ENCODE peak calls at places on chromosomes 2 and 18, in eight cellular contexts. T, V, M, O, A, K, Y and R are unnamed samples.
A peak's percentile ranks its signal among the peaks of the same experiment; 100 is the strongest.

GRCh38 chr2:191499874-191500565 is 177.9 kb upstream of the NABP1 start:
- DNase-seq in T (no peak), V (peak; percentile 74), M (no peak), O (no peak), A (no peak), K (no peak), Y (no peak), R (no peak)

GRCh38 chr2:141200191-141200590 is 930.6 kb downstream of the LRP1B start:
- DNase-seq in T (no peak), V (peak; percentile 79), M (no peak), O (no peak), A (no peak), K (no peak), Y (no peak), R (no peak)

GRCh38 chr2:38106420-38107182 is 30.6 kb upstream of the CYP1B1 start:
- DNase-seq in T (no peak), V (peak; percentile 82), M (peak; percentile 53), O (no peak), A (no peak), K (no peak), Y (peak; percentile 36), R (no peak)

GRCh38 chr2:42793314-42794270 is 1.2 kb upstream of the HAAO start:
- DNase-seq in T (no peak), V (no peak), M (no peak), O (no peak), A (peak; percentile 52), K (peak; percentile 81), Y (no peak), R (no peak)

GRCh38 chr2:199660167-199660566 is 190.8 kb downstream of the FTCDNL1 start:
- DNase-seq in T (no peak), V (no peak), M (no peak), O (no peak), A (no peak), K (no peak), Y (no peak), R (no peak)

GRCh38 chr2:231384970-231385369 is 10.5 kb upstream of the B3GNT7 start:
- DNase-seq in T (no peak), V (no peak), M (no peak), O (no peak), A (no peak), K (no peak), Y (no peak), R (no peak)

GRCh38 chr18:59143441-59143840 is 3.8 kb downstream of the SEC11C start:
- DNase-seq in T (no peak), V (peak; percentile 10), M (no peak), O (peak; percentile 52), A (peak; percentile 60), K (no peak), Y (no peak), R (no peak)

GRCh38 chr2:236866542-236867340 is 218.9 kb upstream of the COPS8 start:
- DNase-seq in T (no peak), V (no peak), M (no peak), O (no peak), A (no peak), K (peak; percentile 70), Y (no peak), R (no peak)

GRCh38 chr2:27653397-27653796 is 10.0 kb downstream of the SUPT7L start:
- DNase-seq in T (no peak), V (peak; percentile 47), M (peak; percentile 86), O (no peak), A (no peak), K (no peak), Y (no peak), R (no peak)

GRCh38 chr2:23924589-23925359 is 2.1 kb downstream of the ATAD2B start:
- DNase-seq in T (no peak), V (no peak), M (no peak), O (no peak), A (no peak), K (no peak), Y (no peak), R (no peak)

GRCh38 chr2:218347172-218347571 is 9.5 kb upstream of the CATIP start:
- DNase-seq in T (no peak), V (no peak), M (no peak), O (no peak), A (no peak), K (no peak), Y (no peak), R (no peak)

GRCh38 chr2:24077535-24077877 is 1.4 kb upstream of the SF3B6 start:
- DNase-seq in T (no peak), V (peak; percentile 7), M (no peak), O (no peak), A (no peak), K (no peak), Y (no peak), R (no peak)

GRCh38 chr2:170214309-170214902 is 36.5 kb downstream of the MYO3B start:
- DNase-seq in T (no peak), V (no peak), M (no peak), O (no peak), A (no peak), K (no peak), Y (no peak), R (no peak)